ENCODE peak calls at places on chromosomes 5 and 9, in nine cellular contexts. N, C, L, S, R, Z, J, B and I are unnamed samples.

GRCh38 chr5:55853271-55853670 is 2.1 kb downstream of the IL31RA start:
- DNase-seq in N (no peak), C (no peak), L (no peak), S (no peak), R (peak), Z (no peak), J (no peak), B (peak), I (no peak)

GRCh38 chr5:180105827-180106312 is 34.3 kb upstream of the RNF130 start:
- DNase-seq in N (no peak), C (peak), L (no peak), S (no peak), R (no peak), Z (no peak), J (no peak), B (no peak), I (no peak)

GRCh38 chr5:78888580-78889187 is 96.4 kb downstream of the ARSB start:
- DNase-seq in N (no peak), C (no peak), L (peak), S (no peak), R (no peak), Z (no peak), J (no peak), B (no peak), I (no peak)

GRCh38 chr9:105114318-105114717 is 130.1 kb upstream of the SLC44A1 start:
- DNase-seq in N (no peak), C (no peak), L (no peak), S (no peak), R (no peak), Z (no peak), J (no peak), B (no peak), I (no peak)

GRCh38 chr5:141855265-141856029 is 22.8 kb downstream of the PCDH1 start:
- DNase-seq in N (no peak), C (no peak), L (peak), S (no peak), R (no peak), Z (no peak), J (no peak), B (no peak), I (no peak)

GRCh38 chr5:23490993-23491392 is 16.4 kb upstream of the PRDM9 start:
- DNase-seq in N (no peak), C (no peak), L (no peak), S (no peak), R (no peak), Z (no peak), J (no peak), B (no peak), I (no peak)

GRCh38 chr5:151079838-151080619 is 805 bp downstream of the TNIP1 start:
- DNase-seq in N (peak), C (peak), L (no peak), S (no peak), R (peak), Z (no peak), J (no peak), B (peak), I (no peak)

GRCh38 chr5:33941090-33941489 is 4.9 kb downstream of the RXFP3 start:
- DNase-seq in N (no peak), C (no peak), L (no peak), S (no peak), R (no peak), Z (no peak), J (no peak), B (no peak), I (no peak)

GRCh38 chr5:173885481-173886010 is 2.6 kb upstream of the CPEB4 start:
- DNase-seq in N (no peak), C (no peak), L (no peak), S (no peak), R (peak), Z (no peak), J (peak), B (no peak), I (no peak)

GRCh38 chr9:107049046-107049824 is 186.3 kb downstream of the ZNF462 start:
- DNase-seq in N (no peak), C (no peak), L (no peak), S (no peak), R (no peak), Z (no peak), J (no peak), B (no peak), I (peak)

GRCh38 chr5:72842816-72843215 is 26.4 kb downstream of the TNPO1 start:
- DNase-seq in N (no peak), C (no peak), L (no peak), S (no peak), R (peak), Z (no peak), J (no peak), B (peak), I (no peak)

GRCh38 chr9:74277532-74277931 is 219.6 kb upstream of the RORB start:
- DNase-seq in N (no peak), C (no peak), L (no peak), S (no peak), R (no peak), Z (no peak), J (no peak), B (no peak), I (no peak)

GRCh38 chr9:7536310-7536939 is 263.2 kb downstream of the DMAC1 start:
- DNase-seq in N (peak), C (peak), L (peak), S (no peak), R (peak), Z (peak), J (no peak), B (peak), I (no peak)
- TF ChIP-seq CTCF in N (no peak), C (peak), L (peak), S (peak), R (peak), Z (peak), J (no peak), B (peak), I (peak)

DNA sequence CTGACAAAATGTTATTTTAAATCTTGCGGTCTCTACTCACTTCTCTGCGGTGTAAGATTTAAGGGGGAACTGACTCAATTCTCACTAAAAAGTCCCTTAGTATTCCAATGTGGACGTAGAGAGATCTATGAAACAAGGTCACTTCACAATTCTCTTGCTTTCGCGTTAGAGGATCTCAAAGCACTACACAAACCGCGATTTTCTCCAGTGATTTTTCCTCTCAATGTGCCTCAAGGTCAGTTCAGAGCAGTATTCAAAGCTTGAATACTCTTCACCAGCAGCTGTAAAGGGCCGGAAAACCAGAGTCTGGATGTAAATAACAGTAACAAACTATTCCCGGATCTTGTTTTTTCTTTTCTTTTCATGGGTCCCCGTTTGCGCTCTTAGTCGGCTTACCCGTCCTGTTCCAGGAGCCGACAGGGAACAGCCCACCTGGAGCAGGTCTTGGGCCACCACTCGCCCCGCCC is 128.2 kb downstream of the TMEM161B start:
- DNase-seq in N (peak), C (no peak), L (no peak), S (no peak), R (no peak), Z (no peak), J (no peak), B (no peak), I (no peak)
- H3K4me3 ChIP-seq in N (peak), C (peak), L (peak), S (peak), R (no peak), Z (peak), J (peak), B (peak), I (peak)

DNA sequence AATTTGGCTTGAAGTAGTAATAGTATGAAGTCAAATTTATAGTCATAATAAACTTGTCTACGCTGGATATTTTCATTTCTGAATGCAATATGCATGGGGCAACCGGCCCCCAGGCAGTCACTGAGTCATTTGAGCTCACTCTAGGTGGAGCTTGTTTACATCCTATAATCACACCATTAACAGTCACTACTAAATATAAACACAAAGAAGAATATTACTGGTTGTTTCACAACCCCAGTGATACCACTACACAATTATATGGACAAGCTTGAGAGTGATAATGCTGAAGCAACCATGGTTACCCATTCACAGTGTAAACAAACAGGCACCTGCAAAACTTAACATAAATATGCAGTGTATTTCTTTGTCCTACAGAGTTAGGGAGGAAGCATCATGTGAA is 68.7 kb downstream of the MARCHF3 start:
- DNase-seq in N (no peak), C (peak), L (no peak), S (no peak), R (peak), Z (no peak), J (no peak), B (peak), I (no peak)
- TF ChIP-seq CTCF in N (no peak), C (no peak), L (no peak), S (no peak), R (no peak), Z (no peak), J (no peak), B (no peak), I (no peak)

DNA sequence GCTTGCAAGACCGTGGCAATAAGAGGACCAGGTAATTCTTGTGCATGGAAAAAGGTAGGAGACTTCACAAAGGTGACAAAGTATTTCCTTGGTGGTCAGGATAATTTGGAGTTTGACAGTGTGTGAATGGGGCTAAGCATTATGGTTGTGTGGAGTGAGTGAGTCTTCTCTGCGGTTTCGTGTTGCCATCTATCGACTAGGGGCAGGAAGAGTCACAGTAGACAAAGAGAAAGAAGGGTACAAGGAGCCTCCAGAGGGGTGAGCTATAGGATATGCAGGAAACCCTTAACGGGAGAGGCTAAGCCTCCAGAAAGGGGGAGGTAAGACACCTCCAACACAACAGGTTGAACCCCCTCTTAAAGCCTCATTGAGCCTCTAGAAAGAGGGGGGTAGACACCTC is 64.0 kb upstream of the RANBP6 start:
- DNase-seq in N (no peak), C (no peak), L (no peak), S (no peak), R (no peak), Z (no peak), J (no peak), B (no peak), I (no peak)
- H3K4me3 ChIP-seq in N (peak), C (no peak), L (peak), S (peak), R (no peak), Z (no peak), J (no peak), B (no peak), I (no peak)

GRCh38 chr9:1941989-1942388 is 73.2 kb upstream of the SMARCA2 start:
- DNase-seq in N (no peak), C (peak), L (no peak), S (no peak), R (peak), Z (no peak), J (no peak), B (no peak), I (no peak)
- TF ChIP-seq CTCF in N (no peak), C (peak), L (peak), S (peak), R (peak), Z (peak), J (no peak), B (no peak), I (peak)

GRCh38 chr9:37617837-37618236 is 25.4 kb upstream of the TOMM5 start:
- DNase-seq in N (no peak), C (no peak), L (no peak), S (no peak), R (no peak), Z (no peak), J (no peak), B (peak), I (peak)

GRCh38 chr9:37617161-37617560 is 24.8 kb upstream of the TOMM5 start:
- DNase-seq in N (no peak), C (no peak), L (no peak), S (no peak), R (no peak), Z (no peak), J (no peak), B (no peak), I (no peak)

GRCh38 chr9:37619806-37620205 is 27.4 kb upstream of the TOMM5 start:
- DNase-seq in N (no peak), C (no peak), L (no peak), S (no peak), R (no peak), Z (no peak), J (no peak), B (no peak), I (no peak)

GRCh38 chr9:37620386-37620785 is 28.0 kb upstream of the TOMM5 start:
- DNase-seq in N (no peak), C (no peak), L (no peak), S (no peak), R (no peak), Z (no peak), J (no peak), B (no peak), I (no peak)

DNA sequence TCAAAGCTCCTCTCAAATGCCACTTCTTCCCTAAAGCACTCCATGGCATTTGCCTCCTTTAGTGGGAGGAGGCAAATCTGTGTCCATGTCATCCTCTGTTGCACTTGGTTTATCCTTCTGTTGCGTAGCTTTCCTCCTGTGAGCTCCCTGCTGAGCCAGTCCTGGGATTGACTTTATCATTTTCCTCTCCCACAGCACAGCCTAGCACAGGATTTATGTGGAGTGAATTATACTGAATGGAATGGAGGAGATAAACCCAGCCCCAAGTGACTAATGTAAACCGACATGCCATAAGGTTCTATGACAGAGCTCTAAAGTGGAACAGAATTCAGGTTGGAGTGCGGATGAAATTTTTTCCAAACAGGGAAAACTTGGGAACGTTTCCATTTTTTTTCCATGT is 26.4 kb upstream of the TOMM5 start:
- DNase-seq in N (no peak), C (no peak), L (no peak), S (no peak), R (no peak), Z (no peak), J (no peak), B (peak), I (no peak)
- H3K4me3 ChIP-seq in N (no peak), C (no peak), L (no peak), S (no peak), R (no peak), Z (no peak), J (no peak), B (no peak), I (no peak)

GRCh38 chr9:129384138-129384886 is 206.3 kb upstream of the IER5L start:
- DNase-seq in N (no peak), C (no peak), L (no peak), S (no peak), R (no peak), Z (no peak), J (no peak), B (no peak), I (no peak)

GRCh38 chr9:129382281-129383004 is 204.4 kb upstream of the IER5L start:
- DNase-seq in N (no peak), C (no peak), L (no peak), S (no peak), R (no peak), Z (no peak), J (no peak), B (no peak), I (no peak)

GRCh38 chr9:129383005-129383414 is 204.9 kb upstream of the IER5L start:
- DNase-seq in N (peak), C (no peak), L (peak), S (no peak), R (no peak), Z (no peak), J (no peak), B (peak), I (no peak)

GRCh38 chr9:129384887-129385614 is 207.0 kb upstream of the IER5L start:
- DNase-seq in N (no peak), C (no peak), L (no peak), S (no peak), R (no peak), Z (no peak), J (no peak), B (no peak), I (no peak)

DNA sequence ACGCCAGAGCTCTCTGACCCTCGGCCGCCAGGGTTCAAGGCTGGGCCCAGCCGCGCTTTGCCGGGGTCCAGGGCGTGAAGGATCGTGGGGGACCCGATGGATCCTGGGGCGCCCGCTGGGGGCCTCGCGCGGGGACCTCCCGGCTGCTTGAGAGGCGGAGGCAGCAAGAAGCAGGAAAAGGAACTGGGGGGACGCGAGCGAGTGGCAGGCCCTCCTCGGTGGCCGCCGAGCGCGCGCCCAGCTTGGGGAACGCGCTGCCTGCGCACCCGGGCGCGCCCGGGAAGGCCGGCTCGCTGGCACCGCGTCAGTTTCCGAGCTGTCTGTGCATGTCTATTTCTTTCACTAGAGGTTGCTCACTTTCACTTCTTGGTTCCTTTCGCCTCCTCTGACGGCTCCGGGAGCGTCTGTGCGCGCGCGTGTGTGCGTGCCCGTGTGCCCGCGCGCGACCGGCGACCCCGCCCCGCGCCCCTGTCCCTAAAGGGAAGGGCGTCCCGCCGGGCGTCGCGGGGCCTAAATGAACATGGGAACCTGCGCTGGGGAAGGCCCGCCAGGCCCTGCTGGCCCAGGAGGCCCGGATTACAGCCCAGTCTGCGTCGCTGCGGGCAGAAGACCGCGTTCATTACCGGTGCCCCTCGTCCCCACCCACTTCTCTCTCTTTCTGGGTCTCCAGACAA is 205.5 kb upstream of the IER5L start:
- DNase-seq in N (peak), C (peak), L (peak), S (peak), R (peak), Z (peak), J (peak), B (peak), I (no peak)
- TF ChIP-seq CTCF in N (no peak), C (no peak), L (no peak), S (peak), R (no peak), Z (no peak), J (no peak), B (peak), I (no peak)

GRCh38 chr5:121962943-121963342 is 1.2 kb downstream of the SRFBP1 start:
- DNase-seq in N (no peak), C (no peak), L (no peak), S (no peak), R (no peak), Z (no peak), J (no peak), B (peak), I (no peak)
- H3K4me3 ChIP-seq in N (peak), C (peak), L (no peak), S (peak), R (peak), Z (peak), J (peak), B (peak), I (peak)